ENCODE peak calls at places on chromosomes 11 and 22, in six cellular contexts. Y, D, M, L, E and V are unnamed samples.

GRCh38 chr11:118791961-118792578 is 1.1 kb upstream of the DDX6 start:
- DNase-seq in Y (peak), D (no peak), M (peak), L (peak), E (no peak), V (peak)

GRCh38 chr11:46308632-46309419 is 31.4 kb downstream of the CREB3L1 start:
- DNase-seq in Y (peak), D (peak), M (peak), L (peak), E (no peak), V (no peak)

GRCh38 chr11:97738751-97739150 is 1282.0 kb upstream of the CNTN5 start:
- DNase-seq in Y (no peak), D (peak), M (no peak), L (no peak), E (no peak), V (no peak)

GRCh38 chr11:119726150-119726553 is 2.8 kb downstream of the NECTIN1 start:
- DNase-seq in Y (no peak), D (no peak), M (no peak), L (no peak), E (no peak), V (no peak)

GRCh38 chr22:19480173-19480568 is 451 bp downstream of the CDC45 start:
- DNase-seq in Y (peak), D (no peak), M (no peak), L (no peak), E (no peak), V (no peak)

GRCh38 chr22:26681395-26681821 is 24.0 kb downstream of the MIAT start:
- DNase-seq in Y (no peak), D (peak), M (no peak), L (no peak), E (no peak), V (no peak)

GRCh38 chr22:47200273-47201051 is 438.0 kb downstream of the TBC1D22A start:
- DNase-seq in Y (no peak), D (no peak), M (no peak), L (no peak), E (no peak), V (no peak)

GRCh38 chr11:120413480-120413879 is 77.3 kb downstream of the ARHGEF12 start:
- DNase-seq in Y (no peak), D (peak), M (no peak), L (no peak), E (no peak), V (no peak)

GRCh38 chr11:8223513-8223899 is 40.2 kb downstream of the LMO1 start:
- DNase-seq in Y (no peak), D (no peak), M (no peak), L (no peak), E (no peak), V (no peak)

GRCh38 chr11:73528420-73528819 is 69.5 kb downstream of the FAM168A start:
- DNase-seq in Y (no peak), D (peak), M (no peak), L (no peak), E (no peak), V (no peak)

GRCh38 chr11:68343761-68344256 is 31.4 kb downstream of the LRP5 start:
- DNase-seq in Y (no peak), D (no peak), M (no peak), L (no peak), E (no peak), V (no peak)

GRCh38 chr11:11478687-11479086 is 125.6 kb upstream of the CSNK2A3 start:
- DNase-seq in Y (no peak), D (no peak), M (no peak), L (no peak), E (no peak), V (no peak)

GRCh38 chr22:50674606-50675552 is 2.3 kb downstream of the SHANK3 start:
- DNase-seq in Y (peak), D (peak), M (no peak), L (peak), E (no peak), V (no peak)

GRCh38 chr11:75273989-75274391 is 33.4 kb downstream of the TPBGL start:
- DNase-seq in Y (no peak), D (no peak), M (no peak), L (peak), E (no peak), V (no peak)

GRCh38 chr11:86990079-86990478 is 34.9 kb upstream of the FZD4 start:
- DNase-seq in Y (no peak), D (peak), M (no peak), L (no peak), E (peak), V (no peak)

GRCh38 chr22:50059185-50059880 is 1.2 kb upstream of the TTLL8 start:
- DNase-seq in Y (no peak), D (peak), M (no peak), L (no peak), E (no peak), V (no peak)